ENCODE peak calls at places on chromosome 18, in eight cellular contexts. A is suprapubic skin, Z is right lobe of liver, H is heart left ventricle, J is endothelial cell of umbilical vein, V is vagina, Y is K562, E is sigmoid colon. G is an unnamed sample.

GRCh38 chr18:10850828-10851227 is 298.5 kb downstream of the PIEZO2 start:
- DNase-seq in A (no peak), Z (no peak), H (no peak), J (no peak), V (no peak), Y (no peak), E (no peak), G (no peak)

GRCh38 chr18:12304351-12305210 is 3.5 kb upstream of the TUBB6 start:
- DNase-seq in A (peak), Z (peak), H (no peak), J (no peak), V (peak), Y (no peak), E (peak), G (no peak)

GRCh38 chr18:36066001-36066400 is 1.4 kb downstream of the RPRD1A start:
- DNase-seq in A (no peak), Z (no peak), H (no peak), J (peak), V (no peak), Y (no peak), E (no peak), G (no peak)

GRCh38 chr18:47882641-47883040 is 47.8 kb downstream of the SMAD2 start:
- DNase-seq in A (no peak), Z (no peak), H (no peak), J (no peak), V (no peak), Y (no peak), E (no peak), G (no peak)

GRCh38 chr18:45688113-45688512 is 35.9 kb upstream of the SLC14A1 start:
- DNase-seq in A (no peak), Z (no peak), H (no peak), J (no peak), V (no peak), Y (no peak), E (no peak), G (peak)

GRCh38 chr18:44452346-44452745 is 228.3 kb upstream of the SETBP1 start:
- DNase-seq in A (no peak), Z (no peak), H (no peak), J (no peak), V (no peak), Y (no peak), E (no peak), G (no peak)

GRCh38 chr18:62877448-62878221 is 162.3 kb downstream of the PHLPP1 start:
- DNase-seq in A (no peak), Z (no peak), H (no peak), J (peak), V (no peak), Y (no peak), E (no peak), G (no peak)

GRCh38 chr18:22335644-22336275 is 82.0 kb downstream of the CTAGE1 start:
- DNase-seq in A (no peak), Z (no peak), H (no peak), J (peak), V (no peak), Y (no peak), E (no peak), G (no peak)

GRCh38 chr18:13611616-13612110 is 114.7 kb downstream of the FAM210A start:
- DNase-seq in A (no peak), Z (no peak), H (peak), J (peak), V (peak), Y (no peak), E (peak), G (peak)

GRCh38 chr18:8480506-8481328 is 128.5 kb upstream of the RAB12 start:
- DNase-seq in A (no peak), Z (peak), H (peak), J (peak), V (no peak), Y (no peak), E (peak), G (no peak)

GRCh38 chr18:30016179-30016578 is 1026.4 kb downstream of the DSC3 start:
- DNase-seq in A (no peak), Z (no peak), H (no peak), J (no peak), V (no peak), Y (no peak), E (no peak), G (no peak)

GRCh38 chr18:40902436-40902835 is 1052.6 kb upstream of the PIK3C3 start:
- DNase-seq in A (no peak), Z (no peak), H (no peak), J (no peak), V (no peak), Y (no peak), E (no peak), G (no peak)

GRCh38 chr18:64331419-64331818 is 182.5 kb upstream of the LINC00305 start:
- DNase-seq in A (no peak), Z (no peak), H (no peak), J (no peak), V (no peak), Y (no peak), E (no peak), G (no peak)

GRCh38 chr18:64332851-64333250 is 184.0 kb upstream of the LINC00305 start:
- DNase-seq in A (no peak), Z (no peak), H (no peak), J (peak), V (no peak), Y (no peak), E (no peak), G (no peak)

GRCh38 chr18:64337673-64338072 is 188.8 kb upstream of the LINC00305 start:
- DNase-seq in A (no peak), Z (no peak), H (no peak), J (no peak), V (no peak), Y (no peak), E (no peak), G (no peak)

GRCh38 chr18:64333584-64333983 is 184.7 kb upstream of the LINC00305 start:
- DNase-seq in A (no peak), Z (no peak), H (no peak), J (peak), V (no peak), Y (no peak), E (no peak), G (no peak)

GRCh38 chr18:64337018-64337417 is 188.1 kb upstream of the LINC00305 start:
- DNase-seq in A (no peak), Z (no peak), H (no peak), J (no peak), V (no peak), Y (no peak), E (no peak), G (no peak)
- TF ChIP-seq POLR2A in A (no peak), Z (no peak), H (no peak), J (no peak), V (no peak), Y (no peak), E (no peak), G (no peak)

GRCh38 chr18:3603460-3604259 is 153.7 kb downstream of the TGIF1 start:
- DNase-seq in A (no peak), Z (no peak), H (no peak), J (peak), V (no peak), Y (peak), E (peak), G (peak)
- TF ChIP-seq POLR2A in A (no peak), Z (peak), H (no peak), J (peak), V (no peak), Y (no peak), E (no peak), G (no peak)

GRCh38 chr18:54825626-54826344 is 2.5 kb upstream of the RAB27B start:
- DNase-seq in A (no peak), Z (no peak), H (no peak), J (no peak), V (no peak), Y (no peak), E (no peak), G (no peak)

GRCh38 chr18:54829856-54830255 is 1.6 kb downstream of the RAB27B start:
- DNase-seq in A (no peak), Z (no peak), H (no peak), J (no peak), V (no peak), Y (no peak), E (no peak), G (no peak)

GRCh38 chr18:54830260-54830659 is 2.0 kb downstream of the RAB27B start:
- DNase-seq in A (no peak), Z (no peak), H (no peak), J (no peak), V (no peak), Y (no peak), E (no peak), G (no peak)

GRCh38 chr18:54828986-54829385 is 709 bp downstream of the RAB27B start:
- DNase-seq in A (no peak), Z (no peak), H (no peak), J (no peak), V (no peak), Y (no peak), E (no peak), G (no peak)

GRCh38 chr18:54828290-54828871 is at the start of gene RAB27B:
- DNase-seq in A (peak), Z (peak), H (peak), J (peak), V (peak), Y (no peak), E (peak), G (peak)
- TF ChIP-seq POLR2A in A (no peak), Z (no peak), H (no peak), J (no peak), V (no peak), Y (no peak), E (no peak), G (no peak)

DNA sequence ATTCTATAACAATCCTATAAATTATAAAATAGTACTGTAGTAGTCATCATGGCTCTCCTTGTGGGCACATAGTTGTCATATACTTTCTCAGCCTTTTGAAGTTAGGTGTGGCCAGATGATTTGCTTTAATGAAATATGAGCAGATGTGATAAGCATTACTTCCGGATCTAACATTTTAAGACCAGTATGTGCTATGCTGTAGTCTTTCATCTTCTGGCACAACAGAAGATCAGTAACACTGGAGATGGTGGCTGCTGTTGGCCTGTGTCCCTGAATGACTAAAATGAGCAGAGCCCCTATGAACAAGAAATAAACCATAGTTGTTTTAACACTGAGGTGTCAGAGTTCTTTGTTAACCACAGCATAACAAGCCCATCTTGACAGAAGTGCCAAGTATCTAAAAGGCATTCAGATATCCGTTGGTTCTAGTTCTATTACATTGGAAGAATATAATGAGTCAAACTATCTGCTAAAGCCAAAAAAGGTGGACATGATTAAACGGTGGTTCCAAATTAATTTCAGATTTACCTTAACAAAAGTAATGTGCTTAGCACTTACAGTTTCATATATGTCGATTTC is 6.3 kb downstream of the MEX3C start:
- DNase-seq in A (no peak), Z (no peak), H (no peak), J (no peak), V (no peak), Y (no peak), E (no peak), G (no peak)
- TF ChIP-seq POLR2A in A (no peak), Z (no peak), H (no peak), J (no peak), V (no peak), Y (no peak), E (no peak), G (no peak)

DNA sequence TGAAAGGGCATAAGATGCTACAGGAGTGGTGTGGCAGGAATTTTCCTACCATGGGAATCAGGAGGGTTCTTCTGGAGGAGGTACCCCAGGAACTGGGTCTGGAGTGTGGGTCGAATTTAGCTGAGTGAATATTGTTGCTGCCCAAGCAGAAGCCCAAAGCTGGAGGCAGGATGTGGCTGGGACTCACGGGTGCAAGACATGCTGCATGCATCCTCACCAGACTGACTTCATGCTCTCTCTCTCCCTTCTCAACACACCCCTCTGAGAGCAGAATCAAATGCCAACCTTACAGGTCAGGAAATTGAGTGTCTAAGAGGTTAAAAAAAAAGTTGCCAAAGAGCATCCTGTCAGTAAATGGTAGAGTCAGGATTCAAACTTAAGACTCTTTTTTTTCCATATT is 78.8 kb upstream of the TTC39C start:
- DNase-seq in A (no peak), Z (no peak), H (no peak), J (no peak), V (peak), Y (no peak), E (no peak), G (no peak)
- TF ChIP-seq POLR2A in A (no peak), Z (no peak), H (no peak), J (no peak), V (no peak), Y (no peak), E (no peak), G (no peak)